ENCODE peak calls at places on chromosome 16, in nine cellular contexts. E is fibroblast of mammary gland; S is activated T-cell treated with anti-CD3 and anti-CD28 coated beads, Interleukin-2, amount 50 U/mL, for 72 hours; Q is HEK293T; F is activated naive CD4-positive, alpha-beta T cell treated with anti-CD3 and anti-CD28 coated beads, Interleukin-2, amount 10 ng/mL, durations not matched to agents 7 days and 5 days; B is hippocampal formation; R is T-cell; A is cardiac muscle cell; N is neural crest cell. T is an unnamed sample.
A peak's percentile ranks its signal among the peaks of the same experiment; 100 is the strongest.

GRCh38 chr16:22635801-22636200 is 125.1 kb downstream of the NPIPB5 start:
- DNase-seq in E (no peak), S (no peak), Q (no peak), F (no peak), B (no peak), R (no peak), A (no peak), N (no peak), T (no peak)

GRCh38 chr16:57911711-57912110 is 59.2 kb downstream of the CNGB1 start:
- DNase-seq in E (no peak), S (no peak), Q (no peak), F (no peak), B (no peak), R (no peak), A (no peak), N (no peak), T (no peak)

GRCh38 chr16:31371619-31372484 is 16.9 kb downstream of the ITGAX start:
- DNase-seq in E (no peak), S (no peak), Q (no peak), F (no peak), B (no peak), R (no peak), A (no peak), N (no peak), T (no peak)

GRCh38 chr16:29306953-29307597 is 99.4 kb downstream of the NPIPB11 start:
- DNase-seq in E (peak; percentile 62), S (no peak), Q (no peak), F (no peak), B (no peak), R (no peak), A (no peak), N (no peak), T (no peak)

GRCh38 chr16:65751622-65752598 is 614.6 kb upstream of the CDH5 start:
- DNase-seq in E (no peak), S (no peak), Q (no peak), F (no peak), B (no peak), R (no peak), A (no peak), N (no peak), T (no peak)

GRCh38 chr16:27237229-27238015 is 31.1 kb downstream of the NSMCE1 start:
- DNase-seq in E (no peak), S (peak; percentile 91), Q (no peak), F (peak; percentile 82), B (no peak), R (peak; percentile 55), A (no peak), N (no peak), T (no peak)

GRCh38 chr16:67186550-67186950 is 2.8 kb upstream of the MATCAP1 start:
- DNase-seq in E (no peak), S (no peak), Q (no peak), F (no peak), B (no peak), R (no peak), A (no peak), N (no peak), T (no peak)

GRCh38 chr16:50396770-50397525 is 28.2 kb upstream of the BRD7 start:
- DNase-seq in E (peak; percentile 59), S (no peak), Q (no peak), F (no peak), B (no peak), R (no peak), A (no peak), N (no peak), T (no peak)

GRCh38 chr16:391885-392335 is 5.1 kb upstream of the NME4 start:
- DNase-seq in E (peak; percentile 92), S (peak; percentile 91), Q (peak; percentile 79), F (peak; percentile 82), B (no peak), R (peak; percentile 44), A (peak; percentile 58), N (peak; percentile 79), T (peak; percentile 28)

T was measured in NCI-H2227 treated with DMSO at 0.1 percent for 48 hours.